ENCODE peak calls at places on chromosomes 13 and 19, in ten cellular contexts. N, Y, B, Q, O, E, A, F, Z and R are unnamed samples.

GRCh38 chr13:85204668-85205344 is 594.4 kb downstream of the SLITRK6 start:
- DNase-seq in N (no peak), Y (no peak), B (no peak), Q (no peak), O (no peak), E (no peak), A (no peak), F (no peak), Z (no peak), R (no peak)

GRCh38 chr19:16418597-16418962 is 53.2 kb downstream of the EPS15L1 start:
- DNase-seq in N (no peak), Y (no peak), B (no peak), Q (no peak), O (no peak), E (no peak), A (no peak), F (no peak), Z (no peak), R (no peak)

GRCh38 chr13:113964251-113964995 is 9.5 kb downstream of the C13orf46 start:
- DNase-seq in N (no peak), Y (no peak), B (no peak), Q (no peak), O (no peak), E (no peak), A (no peak), F (no peak), Z (peak; percentile 50), R (no peak)

GRCh38 chr19:51531349-51532315 is at the start of gene SIGLEC6:
- DNase-seq in N (no peak), Y (peak; percentile 57), B (no peak), Q (peak; percentile 79), O (no peak), E (no peak), A (no peak), F (no peak), Z (peak; percentile 77), R (peak; percentile 54)

GRCh38 chr13:105847532-105848295 is 687.7 kb downstream of the EFNB2 start:
- DNase-seq in N (no peak), Y (no peak), B (peak; percentile 41), Q (no peak), O (no peak), E (no peak), A (no peak), F (no peak), Z (no peak), R (no peak)

GRCh38 chr19:45884682-45885555 is 1.0 kb downstream of the IRF2BP1 start:
- DNase-seq in N (no peak), Y (peak; percentile 57), B (peak; percentile 82), Q (no peak), O (no peak), E (no peak), A (no peak), F (no peak), Z (no peak), R (peak; percentile 38)

GRCh38 chr13:21238267-21238666 is 61.8 kb downstream of the MRPL57 start:
- DNase-seq in N (no peak), Y (no peak), B (no peak), Q (no peak), O (no peak), E (no peak), A (no peak), F (no peak), Z (no peak), R (no peak)

GRCh38 chr13:40233731-40234195 is 432.7 kb downstream of the FOXO1 start:
- DNase-seq in N (no peak), Y (no peak), B (no peak), Q (no peak), O (no peak), E (no peak), A (no peak), F (no peak), Z (peak; percentile 64), R (no peak)

DNA sequence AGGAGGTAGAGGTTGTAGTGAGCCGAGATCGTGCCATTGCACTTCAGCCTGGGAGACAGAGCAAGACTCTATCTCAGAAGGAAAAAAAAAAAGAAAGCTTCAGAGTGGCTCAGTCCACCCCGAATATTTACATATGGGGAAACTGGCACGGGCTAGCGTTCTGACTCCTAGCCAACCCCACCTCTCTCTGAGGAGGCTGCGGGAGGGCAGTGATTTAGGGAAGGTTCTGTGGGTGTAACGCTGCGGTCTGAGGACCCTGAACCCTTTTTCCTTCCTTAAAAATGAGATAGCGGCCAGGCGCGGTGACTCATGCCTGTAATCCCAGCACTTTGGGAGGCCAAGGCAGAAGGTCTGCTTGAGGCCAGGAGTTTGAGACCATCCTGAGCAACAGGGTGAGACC is 5.0 kb downstream of the LRRC25 start:
- DNase-seq in N (no peak), Y (no peak), B (no peak), Q (peak; percentile 91), O (no peak), E (no peak), A (no peak), F (no peak), Z (peak; percentile 76), R (no peak)
- TF ChIP-seq POLR2AphosphoS5 in N (no peak), Y (no peak), B (no peak), Q (peak; percentile 15), O (no peak), E (no peak), A (no peak), F (no peak), Z (no peak), R (no peak)

GRCh38 chr13:51208707-51209106 is 13.5 kb upstream of the FAM124A start:
- DNase-seq in N (no peak), Y (no peak), B (no peak), Q (no peak), O (no peak), E (no peak), A (peak; percentile 39), F (no peak), Z (no peak), R (no peak)

GRCh38 chr13:51218691-51219090 is 3.5 kb upstream of the FAM124A start:
- DNase-seq in N (no peak), Y (no peak), B (peak; percentile 68), Q (no peak), O (no peak), E (no peak), A (no peak), F (no peak), Z (no peak), R (no peak)

GRCh38 chr13:51211910-51212309 is 10.3 kb upstream of the FAM124A start:
- DNase-seq in N (no peak), Y (no peak), B (no peak), Q (no peak), O (no peak), E (no peak), A (peak; percentile 24), F (no peak), Z (no peak), R (no peak)

GRCh38 chr13:51207881-51208280 is 14.3 kb upstream of the FAM124A start:
- DNase-seq in N (no peak), Y (no peak), B (no peak), Q (no peak), O (no peak), E (no peak), A (peak; percentile 16), F (no peak), Z (no peak), R (no peak)

DNA sequence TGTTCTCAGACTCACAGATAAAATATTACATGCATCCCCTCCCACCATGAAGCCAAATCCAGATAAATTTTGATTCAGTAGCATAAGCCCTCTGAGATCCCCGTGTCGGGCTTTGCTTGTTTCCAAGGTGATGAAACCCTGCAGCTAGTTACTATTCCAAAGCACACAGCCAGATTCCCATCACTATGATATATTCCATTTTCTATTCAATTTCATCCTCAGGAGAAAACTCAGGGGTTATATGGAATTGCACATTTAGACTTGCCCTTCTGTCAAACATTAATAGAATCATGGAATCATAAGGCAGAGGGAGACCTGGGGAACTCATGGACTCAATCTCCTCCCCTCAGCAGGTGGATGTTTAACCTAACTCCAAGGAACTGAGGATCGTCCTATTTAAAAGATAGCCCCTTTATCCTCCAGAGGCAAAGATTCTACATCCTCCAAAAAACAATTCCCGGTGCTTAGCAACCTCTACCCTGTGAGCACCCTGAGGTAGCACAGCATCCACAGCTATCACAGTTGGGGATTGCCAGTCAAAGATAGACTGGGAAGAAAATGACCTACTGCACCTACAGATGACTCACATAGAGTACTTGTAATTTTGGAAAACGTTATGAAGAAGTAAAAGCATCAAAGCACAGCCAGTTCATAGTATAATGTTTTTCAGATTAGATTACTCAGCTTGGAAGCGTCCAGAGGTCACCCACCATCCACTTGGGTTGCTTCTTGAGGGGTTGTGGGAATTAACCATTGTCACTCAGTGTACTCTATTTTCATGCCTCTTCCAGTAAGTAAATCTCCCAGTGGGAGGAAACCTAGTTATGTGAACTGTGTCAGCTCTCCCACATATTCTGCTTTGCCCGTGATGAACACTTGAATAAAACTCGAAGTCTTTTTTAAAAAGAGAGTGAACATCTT is 9.1 kb upstream of the FAM124A start:
- DNase-seq in N (no peak), Y (no peak), B (no peak), Q (no peak), O (no peak), E (no peak), A (peak; percentile 23), F (no peak), Z (no peak), R (no peak)
- TF ChIP-seq POLR2AphosphoS5 in N (no peak), Y (no peak), B (no peak), Q (no peak), O (no peak), E (no peak), A (no peak), F (no peak), Z (no peak), R (no peak)

GRCh38 chr19:48646192-48646911 is 365 bp upstream of the CA11 start:
- DNase-seq in N (peak; percentile 77), Y (peak; percentile 95), B (peak; percentile 96), Q (peak; percentile 92), O (no peak), E (no peak), A (peak; percentile 95), F (peak; percentile 88), Z (peak; percentile 95), R (peak; percentile 96)
- TF ChIP-seq POLR2AphosphoS5 in N (no peak), Y (no peak), B (peak; percentile 17), Q (peak; percentile 30), O (no peak), E (no peak), A (no peak), F (peak; percentile 22), Z (peak; percentile 27), R (no peak)

GRCh38 chr19:14474827-14475226 is 327 bp downstream of the PTGER1 start:
- DNase-seq in N (no peak), Y (no peak), B (no peak), Q (no peak), O (no peak), E (no peak), A (no peak), F (no peak), Z (no peak), R (no peak)

GRCh38 chr19:14473073-14473790 is 1.9 kb downstream of the PTGER1 start:
- DNase-seq in N (no peak), Y (no peak), B (peak; percentile 33), Q (no peak), O (no peak), E (no peak), A (peak; percentile 68), F (no peak), Z (no peak), R (no peak)

GRCh38 chr19:14475251-14476073 is at the start of gene PTGER1:
- DNase-seq in N (peak; percentile 21), Y (no peak), B (peak; percentile 89), Q (no peak), O (no peak), E (no peak), A (peak; percentile 76), F (no peak), Z (no peak), R (no peak)

GRCh38 chr19:14472202-14472961 is 2.8 kb downstream of the PTGER1 start:
- DNase-seq in N (peak; percentile 22), Y (peak; percentile 96), B (peak; percentile 96), Q (peak; percentile 65), O (no peak), E (no peak), A (peak; percentile 98), F (peak; percentile 73), Z (no peak), R (peak; percentile 97)

GRCh38 chr19:14473915-14474578 is 1.1 kb downstream of the PTGER1 start:
- DNase-seq in N (no peak), Y (no peak), B (peak; percentile 32), Q (peak; percentile 54), O (no peak), E (no peak), A (peak; percentile 47), F (no peak), Z (no peak), R (no peak)
- TF ChIP-seq POLR2AphosphoS5 in N (no peak), Y (no peak), B (no peak), Q (no peak), O (no peak), E (no peak), A (no peak), F (no peak), Z (no peak), R (no peak)